ENCODE peak calls at places on chromosomes 1 and 21, in nine cellular contexts. B, V, Z, D, X, R, F, S and W are unnamed samples.

GRCh38 chr1:68442822-68443556 is 6.8 kb downstream of the RPE65 start:
- DNase-seq in S (peak), F (peak), D (peak), R (peak), B (no peak), Z (no peak), V (peak), X (peak), W (no peak)

GRCh38 chr1:107365874-107366273 is 225.0 kb downstream of the NTNG1 start:
- DNase-seq in X (peak), V (no peak), D (no peak), F (no peak), S (no peak), R (no peak), B (no peak), Z (no peak), W (no peak)

GRCh38 chr1:3740752-3741151 is 11.5 kb upstream of the CCDC27 start:
- DNase-seq in B (no peak), S (no peak), F (no peak), D (no peak), R (no peak), X (no peak), V (no peak), Z (no peak), W (no peak)

GRCh38 chr1:31830065-31830464 is 14.2 kb upstream of the SPOCD1 start:
- DNase-seq in F (no peak), V (no peak), Z (no peak), D (no peak), B (peak), S (no peak), X (no peak), R (no peak), W (no peak)

GRCh38 chr21:16983425-16983824 is 529.4 kb upstream of the CXADR start:
- DNase-seq in Z (no peak), X (no peak), D (no peak), V (no peak), F (no peak), B (no peak), S (no peak), R (no peak), W (no peak)

GRCh38 chr1:117365350-117366280 is 1.6 kb upstream of the MAN1A2 start:
- DNase-seq in R (no peak), X (no peak), D (no peak), Z (no peak), S (no peak), B (no peak), F (no peak), V (no peak), W (no peak)

GRCh38 chr1:85047472-85048295 is 616 bp downstream of the MCOLN3 start:
- DNase-seq in R (no peak), F (peak), Z (no peak), X (peak), B (no peak), D (no peak), S (no peak), V (peak), W (no peak)

GRCh38 chr1:221824025-221824424 is 82.1 kb upstream of the DUSP10 start:
- DNase-seq in B (no peak), D (no peak), V (no peak), Z (no peak), F (peak), X (no peak), R (no peak), S (no peak), W (no peak)

GRCh38 chr21:46421191-46421750 is 37.4 kb upstream of the DIP2A start:
- DNase-seq in D (no peak), F (no peak), R (no peak), S (no peak), V (no peak), X (no peak), B (no peak), Z (no peak), W (no peak)

GRCh38 chr1:119188926-119189325 is 48.5 kb upstream of the WARS2 start:
- DNase-seq in F (no peak), S (no peak), X (no peak), R (no peak), D (no peak), V (no peak), Z (no peak), B (no peak), W (no peak)

GRCh38 chr1:21553116-21553926 is 44.1 kb downstream of the ALPL start:
- DNase-seq in V (no peak), X (no peak), Z (no peak), S (no peak), B (no peak), R (no peak), D (no peak), F (no peak), W (no peak)

GRCh38 chr1:27292111-27292510 is 29.9 kb upstream of the TMEM222 start:
- DNase-seq in S (no peak), V (no peak), Z (no peak), F (no peak), R (no peak), B (no peak), X (no peak), D (no peak), W (no peak)

GRCh38 chr1:96955307-96956012 is 233.9 kb downstream of the PTBP2 start:
- DNase-seq in Z (no peak), S (no peak), D (no peak), V (no peak), B (no peak), X (no peak), R (no peak), F (no peak), W (no peak)

GRCh38 chr1:89632213-89633102 is 462 bp upstream of the LRRC8C start:
- DNase-seq in F (peak), S (peak), R (peak), Z (no peak), B (peak), V (peak), X (peak), D (peak), W (peak)

DNA sequence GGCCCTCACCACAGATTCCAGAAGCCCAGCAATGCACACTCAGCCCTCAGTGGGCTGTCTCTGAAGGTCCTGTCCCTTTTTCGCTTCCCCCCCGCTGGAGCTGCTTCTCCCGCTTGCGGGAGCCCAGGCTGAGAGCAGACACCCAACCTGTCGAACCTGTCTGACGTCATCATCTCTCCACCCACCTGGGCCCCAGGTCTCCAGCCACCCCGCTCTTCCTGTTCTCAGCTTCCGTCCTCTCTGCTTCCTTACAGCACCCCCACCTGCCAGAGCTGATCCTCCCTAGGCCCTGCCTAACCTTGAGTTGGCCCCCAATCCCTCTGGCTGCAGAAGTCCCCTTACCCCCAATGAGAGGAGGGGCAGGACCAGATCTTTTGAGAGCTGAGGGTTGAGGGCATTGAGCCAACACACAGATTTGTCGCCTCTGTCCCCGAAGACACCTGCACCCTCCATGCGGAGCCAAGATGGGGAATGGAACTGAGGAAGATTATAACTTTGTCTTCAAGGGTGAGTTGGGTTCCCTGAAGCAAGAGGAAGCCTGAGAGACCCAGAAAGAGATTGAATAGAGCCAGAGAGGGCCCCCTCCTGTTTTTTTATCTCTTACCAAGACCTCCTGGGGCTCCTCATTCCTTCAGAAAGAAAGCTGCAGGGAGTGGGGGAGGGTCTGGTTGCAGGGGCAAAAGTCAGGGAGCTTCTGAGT is at the start of gene RAB25:
- DNase-seq in Z (no peak), V (no peak), D (peak), R (no peak), B (no peak), X (no peak), S (no peak), F (no peak), W (peak)
- TF ChIP-seq EP300 in Z (no peak), V (no peak), D (no peak), R (no peak), B (no peak), X (no peak), S (no peak), F (no peak), W (no peak)

DNA sequence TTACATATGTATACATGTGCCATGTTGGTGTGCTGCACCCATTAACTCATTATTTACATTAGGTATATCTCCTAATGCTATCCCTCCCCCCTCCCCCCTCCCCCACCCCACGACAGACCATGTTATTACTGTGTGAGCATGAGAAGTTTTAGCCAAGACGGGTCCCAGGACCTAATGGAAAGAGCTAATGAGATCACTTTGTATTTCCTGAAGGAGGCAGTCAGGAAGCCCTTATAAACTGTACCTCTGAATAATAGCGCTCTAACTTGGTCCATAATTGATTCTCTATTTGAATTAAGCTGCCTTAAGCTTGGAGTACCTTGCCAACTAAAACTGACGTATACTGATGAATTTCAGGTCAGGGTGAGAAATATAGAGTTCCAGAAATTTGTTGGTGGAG is 4.1 kb upstream of the NEGR1 start:
- DNase-seq in X (no peak), B (no peak), F (no peak), S (no peak), Z (no peak), R (no peak), D (no peak), V (no peak), W (no peak)
- TF ChIP-seq CTCF in X (no peak), B (no peak), F (no peak), S (no peak), Z (no peak), R (no peak), D (no peak), V (no peak), W (no peak)

GRCh38 chr21:44485254-44485793 is 30.0 kb downstream of the LRRC3 start:
- DNase-seq in Z (no peak), R (no peak), D (no peak), S (peak), X (peak), B (no peak), V (peak), F (peak), W (peak)
- TF ChIP-seq EP300 in Z (no peak), R (no peak), D (no peak), S (no peak), X (no peak), B (no peak), V (no peak), F (no peak), W (no peak)

DNA sequence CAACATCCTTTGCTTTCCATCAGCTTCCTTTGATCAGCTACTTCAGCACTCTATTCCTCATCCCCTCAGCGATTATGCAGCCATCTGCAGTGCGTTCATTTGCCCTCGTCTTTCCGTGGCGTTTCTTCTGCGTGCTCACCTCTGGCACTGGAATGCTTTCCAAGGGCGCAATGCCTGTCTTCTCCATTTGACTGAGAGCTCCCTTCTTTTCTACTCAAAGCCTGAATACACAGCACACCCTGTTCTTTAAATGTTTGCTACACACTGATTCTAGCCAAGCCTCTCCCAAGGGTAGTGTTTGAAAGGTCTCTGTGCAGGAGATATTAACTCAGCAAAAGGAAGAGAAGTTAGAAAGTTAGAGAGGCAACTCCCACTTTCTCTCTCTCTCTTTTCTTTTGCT is 22.6 kb downstream of the C1orf116 start:
- DNase-seq in X (no peak), Z (no peak), B (no peak), V (no peak), D (peak), F (no peak), S (no peak), R (no peak), W (no peak)
- TF ChIP-seq CTCF in X (no peak), Z (no peak), B (no peak), V (no peak), D (no peak), F (no peak), S (no peak), R (no peak), W (no peak)

GRCh38 chr1:185200889-185201288 is 43.9 kb downstream of the SWT1 start:
- DNase-seq in V (no peak), S (no peak), F (no peak), Z (no peak), R (no peak), X (no peak), B (no peak), D (no peak), W (no peak)
- TF ChIP-seq EP300 in V (no peak), S (no peak), F (no peak), Z (no peak), R (no peak), X (no peak), B (no peak), D (no peak), W (no peak)